ENCODE peak calls at places on chromosomes 3 and 15, in four cellular contexts. C is astrocyte of the spinal cord, D is activated B cell treated with CpG ODN at 0.5 μM for 24 hours, K is NCI-H1105. Q is an unnamed sample.

GRCh38 chr3:58009749-58010535 is 1.7 kb downstream of the FLNB start:
- DNase-seq in C (no peak), D (no peak), K (no peak), Q (peak)

GRCh38 chr3:128282392-128283196 is 129.3 kb downstream of the EEFSEC start:
- DNase-seq in C (peak), D (no peak), K (no peak), Q (peak)

GRCh38 chr3:141093397-141093796 is 42.2 kb downstream of the SPSB4 start:
- DNase-seq in C (no peak), D (no peak), K (no peak), Q (no peak)

GRCh38 chr15:61390138-61390537 is 161.0 kb upstream of the RORA start:
- DNase-seq in C (no peak), D (no peak), K (no peak), Q (no peak)

GRCh38 chr3:445960-446359 is 249.4 kb downstream of the CHL1 start:
- DNase-seq in C (no peak), D (no peak), K (no peak), Q (no peak)

GRCh38 chr15:99087405-99087943 is 17.4 kb upstream of the SYNM start:
- DNase-seq in C (no peak), D (no peak), K (no peak), Q (no peak)

GRCh38 chr3:195198424-195199346 is 72.3 kb downstream of the XXYLT1 start:
- DNase-seq in C (no peak), D (no peak), K (peak), Q (no peak)

GRCh38 chr3:88767746-88768145 is 339.7 kb upstream of the EPHA3 start:
- DNase-seq in C (no peak), D (no peak), K (no peak), Q (no peak)

GRCh38 chr3:127088511-127089430 is 104.2 kb upstream of the PRR23E start:
- DNase-seq in C (no peak), D (no peak), K (no peak), Q (peak)

GRCh38 chr15:66707310-66708160 is 5.5 kb downstream of the SMAD6 start:
- DNase-seq in C (peak), D (no peak), K (peak), Q (peak)

GRCh38 chr3:174767853-174768382 is 91.2 kb upstream of the NAALADL2 start:
- DNase-seq in C (peak), D (no peak), K (no peak), Q (no peak)

GRCh38 chr3:13025778-13026518 is 47.3 kb downstream of the IQSEC1 start:
- DNase-seq in C (no peak), D (no peak), K (no peak), Q (no peak)

GRCh38 chr3:182725372-182726251 is 67.7 kb upstream of the ATP11B start:
- DNase-seq in C (no peak), D (no peak), K (no peak), Q (peak)

GRCh38 chr15:81108427-81108826 is 25.6 kb upstream of the CFAP161 start:
- DNase-seq in C (no peak), D (no peak), K (no peak), Q (peak)

GRCh38 chr15:78415284-78415683 is 22.7 kb upstream of the IREB2 start:
- DNase-seq in C (peak), D (no peak), K (peak), Q (peak)

GRCh38 chr15:89808160-89808870 is 6.3 kb downstream of the ANPEP start:
- DNase-seq in C (no peak), D (no peak), K (no peak), Q (no peak)

GRCh38 chr15:65054333-65055200 is 9.4 kb downstream of the SLC51B start:
- DNase-seq in C (peak), D (peak), K (peak), Q (peak)

GRCh38 chr3:196712514-196713413 is 587 bp downstream of the PIGX start:
- DNase-seq in C (peak), D (no peak), K (peak), Q (no peak)

GRCh38 chr15:83204697-83205096 is 2.9 kb downstream of the HDGFL3 start:
- DNase-seq in C (no peak), D (no peak), K (no peak), Q (peak)

GRCh38 chr15:56869573-56869972 is 48.9 kb upstream of the TCF12 start:
- DNase-seq in C (no peak), D (no peak), K (no peak), Q (no peak)